ENCODE peak calls at places on chromosomes 16 and 17, in five cellular contexts. L, T, B, N and S are unnamed samples.

GRCh38 chr17:28727727-28728363 is 743 bp upstream of the NEK8 start:
- DNase-seq in T (peak; percentile 39), N (peak; percentile 46), B (peak; percentile 23), L (peak; percentile 72), S (peak; percentile 59)

GRCh38 chr16:88437367-88437964 is 15.6 kb upstream of the ZFPM1 start:
- DNase-seq in T (peak; percentile 62), B (no peak), L (peak; percentile 72), N (no peak), S (no peak)

GRCh38 chr17:61330174-61331150 is 69.2 kb upstream of the TBX2 start:
- DNase-seq in B (no peak), L (no peak), N (no peak), T (no peak), S (no peak)

GRCh38 chr17:11704041-11704440 is 105.8 kb downstream of the DNAH9 start:
- DNase-seq in B (no peak), N (no peak), T (no peak), L (no peak), S (no peak)

GRCh38 chr17:68089881-68090280 is 54.3 kb downstream of the KPNA2 start:
- DNase-seq in N (peak; percentile 68), B (peak; percentile 16), T (no peak), L (peak; percentile 64), S (no peak)

GRCh38 chr16:80711406-80711805 is 93.0 kb downstream of the CDYL2 start:
- DNase-seq in B (no peak), T (no peak), N (no peak), L (no peak), S (no peak)

GRCh38 chr17:44820631-44821196 is 9.4 kb downstream of the GJC1 start:
- DNase-seq in N (no peak), L (no peak), T (no peak), B (peak; percentile 94), S (peak; percentile 83)

GRCh38 chr16:77724174-77724573 is 1.9 kb downstream of the NUDT7 start:
- DNase-seq in T (no peak), L (no peak), N (no peak), B (no peak), S (no peak)

GRCh38 chr17:45574376-45574775 is 83.9 kb upstream of the PLEKHM1 start:
- DNase-seq in B (peak; percentile 57), N (no peak), L (no peak), T (no peak), S (no peak)

GRCh38 chr16:9383281-9383680 is 291.8 kb downstream of the HAPSTR1 start:
- DNase-seq in B (no peak), N (no peak), T (no peak), L (no peak), S (no peak)

GRCh38 chr16:14510939-14511797 is 118.9 kb downstream of the PARN start:
- DNase-seq in B (peak; percentile 97), N (no peak), L (no peak), T (no peak), S (no peak)

GRCh38 chr16:89795676-89796075 is 20.8 kb downstream of the FANCA start:
- DNase-seq in L (no peak), N (peak; percentile 4), B (no peak), T (no peak), S (no peak)

GRCh38 chr17:29059281-29059680 is 16.3 kb downstream of the PIPOX start:
- DNase-seq in T (no peak), N (no peak), B (peak; percentile 67), L (no peak), S (no peak)

GRCh38 chr17:19012171-19013080 is 7.9 kb upstream of the FAM83G start:
- DNase-seq in T (no peak), B (no peak), N (peak; percentile 17), L (no peak), S (no peak)

GRCh38 chr16:77599793-77600415 is 122.4 kb upstream of the NUDT7 start:
- DNase-seq in B (peak; percentile 20), L (no peak), T (no peak), N (no peak), S (no peak)

GRCh38 chr16:15415411-15416070 is 18.8 kb upstream of the BMERB1 start:
- DNase-seq in T (no peak), B (peak; percentile 61), N (no peak), L (no peak), S (no peak)

GRCh38 chr17:64638552-64639198 is 23.4 kb downstream of the SMURF2 start:
- DNase-seq in L (no peak), T (no peak), B (peak; percentile 61), N (no peak), S (no peak)

GRCh38 chr16:5062051-5062450 is 3.7 kb downstream of the C16orf89 start:
- DNase-seq in L (no peak), T (no peak), B (no peak), N (no peak), S (no peak)

GRCh38 chr16:21186326-21186691 is 25.1 kb downstream of the ZP2 start:
- DNase-seq in L (no peak), T (no peak), N (no peak), B (no peak), S (no peak)

GRCh38 chr16:84482001-84482891 is 22.2 kb downstream of the MEAK7 start:
- DNase-seq in L (peak; percentile 21), T (no peak), B (no peak), N (no peak), S (no peak)

GRCh38 chr17:75485688-75486087 is 29.3 kb downstream of the TMEM94 start:
- DNase-seq in L (no peak), B (no peak), N (peak; percentile 26), T (peak; percentile 22), S (no peak)

GRCh38 chr16:57373117-57373947 is 1.0 kb downstream of the CX3CL1 start:
- DNase-seq in T (no peak), B (no peak), L (no peak), N (no peak), S (no peak)

GRCh38 chr16:57374067-57374534 is 1.8 kb downstream of the CX3CL1 start:
- DNase-seq in L (no peak), T (no peak), B (peak; percentile 77), N (no peak), S (no peak)

GRCh38 chr16:57376313-57376818 is 4.1 kb downstream of the CX3CL1 start:
- DNase-seq in N (no peak), L (no peak), B (no peak), T (no peak), S (no peak)

GRCh38 chr16:57371494-57372371 is 557 bp upstream of the CX3CL1 start:
- DNase-seq in B (no peak), L (no peak), T (no peak), N (peak; percentile 77), S (no peak)

DNA sequence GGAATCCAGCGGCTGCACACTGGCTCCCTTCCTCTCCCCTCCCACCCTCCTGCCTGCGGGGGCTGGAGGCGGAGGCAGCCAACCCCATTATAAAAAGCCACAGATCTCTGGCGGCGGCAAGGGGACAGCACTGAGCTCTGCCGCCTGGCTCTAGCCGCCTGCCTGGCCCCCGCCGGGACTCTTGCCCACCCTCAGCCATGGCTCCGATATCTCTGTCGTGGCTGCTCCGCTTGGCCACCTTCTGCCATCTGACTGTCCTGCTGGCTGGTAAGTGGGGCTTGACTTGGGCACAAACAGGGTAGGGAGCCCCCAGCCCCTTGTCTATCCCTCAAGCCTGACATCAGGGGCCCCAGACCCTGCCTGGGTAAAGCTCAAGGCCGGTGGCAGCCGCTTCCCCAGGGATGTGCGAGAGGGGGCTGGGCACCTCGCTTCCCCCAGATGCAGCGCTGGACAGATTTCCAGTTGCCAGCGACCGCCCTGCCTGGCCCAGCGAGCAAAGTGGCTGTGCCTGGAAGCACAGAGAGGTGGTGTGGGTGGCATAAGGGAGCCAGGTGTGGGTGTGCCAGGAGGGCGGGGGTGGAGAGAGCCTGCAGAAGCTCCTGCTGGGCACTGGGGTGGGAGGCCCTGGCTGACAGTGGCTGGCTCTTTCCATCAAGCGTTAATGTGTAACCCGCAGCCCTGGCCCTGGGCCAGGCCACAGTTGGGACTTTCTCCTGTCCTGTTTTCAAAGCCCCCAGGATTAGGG is at the start of gene CX3CL1:
- DNase-seq in L (peak; percentile 40), N (no peak), B (peak; percentile 59), T (peak; percentile 64), S (peak; percentile 36)
- H3K4me3 ChIP-seq in L (peak within 1 kb of the TSS; percentile 46), N (peak within 1 kb of the TSS; percentile 66), B (peak within 1 kb of the TSS; percentile 49), T (peak within 1 kb of the TSS; percentile 63), S (no peak within 1 kb of the TSS)

GRCh38 chr17:34581446-34582184 is 2.2 kb downstream of the TMEM132E start:
- DNase-seq in T (no peak), N (no peak), L (no peak), B (no peak), S (no peak)
- H3K27me3 ChIP-seq in T (peaks cover 99% of the 10 kb centered on the region), N (peaks cover 41% of the 10 kb centered on the region), L (peaks cover 26% of the 10 kb centered on the region), B (peaks cover 55% of the 10 kb centered on the region), S (peaks cover 85% of the 10 kb centered on the region)

GRCh38 chr17:35493040-35493439 is 44.4 kb downstream of the SLFN12L start:
- DNase-seq in L (no peak), B (no peak), N (no peak), T (no peak), S (no peak)

GRCh38 chr17:35496470-35497290 is 40.8 kb downstream of the SLFN12L start:
- DNase-seq in T (no peak), N (no peak), B (no peak), L (no peak), S (no peak)

GRCh38 chr17:35489944-35490343 is 41.4 kb upstream of the SLFN13 start:
- DNase-seq in N (no peak), B (no peak), L (no peak), T (no peak), S (no peak)

GRCh38 chr17:35486920-35487727 is 38.6 kb upstream of the SLFN13 start:
- DNase-seq in L (peak; percentile 52), B (peak; percentile 64), T (peak; percentile 52), N (peak; percentile 75), S (peak; percentile 45)

DNA sequence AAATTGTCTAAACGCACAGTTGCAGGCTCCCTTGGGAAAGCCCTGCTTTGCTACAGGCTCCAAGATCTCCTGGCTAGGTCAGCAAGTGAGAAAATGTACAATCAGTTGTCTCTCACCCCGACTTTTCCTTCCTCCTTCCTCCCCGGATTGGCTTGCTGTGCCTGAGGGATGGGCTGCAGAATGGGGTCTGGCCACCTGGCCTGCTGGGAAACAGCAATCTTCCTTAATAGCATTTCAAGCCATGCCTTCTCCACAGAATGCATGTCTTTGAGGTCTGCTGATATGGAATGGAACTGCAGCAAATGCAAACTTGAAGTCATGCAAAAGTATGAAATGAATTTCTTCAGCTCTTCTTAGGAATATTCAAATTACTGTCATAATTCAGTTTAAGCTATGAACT is 42.9 kb upstream of the SLFN13 start:
- DNase-seq in B (no peak), T (no peak), L (no peak), N (no peak), S (no peak)
- H3K9me3 ChIP-seq in B (peaks cover 2% of the 10 kb centered on the region), T (no peaks in the 10 kb centered on the region), L (peaks cover 4% of the 10 kb centered on the region), N (no peaks in the 10 kb centered on the region), S (peaks cover 4% of the 10 kb centered on the region)

GRCh38 chr16:54936979-54937672 is 6.5 kb downstream of the IRX5 start:
- DNase-seq in N (peak; percentile 61), B (peak; percentile 59), T (peak; percentile 52), L (no peak), S (no peak)
- H3K4me3 ChIP-seq in N (peak overlapping the region; percentile 24), B (peak overlapping the region; percentile 51), T (peak overlapping the region; percentile 32), L (peak overlapping the region; percentile 18), S (no peak overlapping the region)